ENCODE peak calls at places on chromosomes 2 and 18, in nine cellular contexts. J, N, O, K, V, L, Y, M and Q are unnamed samples. For H3K36me3, the result is how much of the 10 kb centered on the place peaks cover.

GRCh38 chr2:203873461-203873860 is 5.9 kb downstream of the CTLA4 start:
- DNase-seq in V (no peak), M (no peak), Y (no peak), J (no peak), K (no peak), O (no peak), N (no peak), L (no peak), Q (no peak)

GRCh38 chr18:52422985-52423601 is 83.1 kb downstream of the DCC start:
- DNase-seq in M (no peak), J (no peak), V (no peak), Y (peak), O (no peak), L (no peak), K (no peak), N (no peak), Q (no peak)

GRCh38 chr2:27727257-27727656 is 44.3 kb upstream of the MRPL33 start:
- DNase-seq in L (no peak), M (no peak), O (no peak), Y (no peak), V (no peak), J (no peak), K (no peak), N (no peak), Q (no peak)

GRCh38 chr18:29225351-29225750 is 1048.4 kb upstream of the CDH2 start:
- DNase-seq in O (no peak), J (no peak), L (no peak), Y (no peak), N (peak), V (no peak), K (no peak), M (no peak), Q (no peak)

GRCh38 chr2:58686757-58687156 is 445.6 kb upstream of the FANCL start:
- DNase-seq in L (no peak), V (no peak), K (no peak), O (no peak), J (no peak), Y (no peak), M (no peak), N (no peak), Q (no peak)

GRCh38 chr2:39484206-39484605 is 47.1 kb upstream of the MAP4K3 start:
- DNase-seq in L (no peak), K (no peak), O (no peak), N (no peak), M (peak), J (no peak), V (no peak), Y (no peak), Q (no peak)

GRCh38 chr2:78701546-78701945 is 324.0 kb upstream of the REG3G start:
- DNase-seq in K (no peak), V (no peak), L (no peak), O (no peak), J (no peak), M (no peak), N (no peak), Y (no peak), Q (no peak)

GRCh38 chr2:47581201-47581600 is 178.2 kb downstream of the MSH2 start:
- DNase-seq in V (no peak), O (no peak), Y (no peak), L (no peak), N (no peak), K (no peak), J (no peak), M (no peak), Q (no peak)

GRCh38 chr2:122033796-122034195 is 278.3 kb downstream of the TSN start:
- DNase-seq in M (no peak), L (no peak), J (no peak), V (no peak), N (no peak), O (no peak), K (no peak), Y (no peak), Q (no peak)

GRCh38 chr2:171307560-171307959 is 126.2 kb downstream of the METTL8 start:
- DNase-seq in J (no peak), L (no peak), M (peak), Y (no peak), K (no peak), O (no peak), V (no peak), N (no peak), Q (no peak)

GRCh38 chr2:216339456-216340279 is 32.6 kb downstream of the MARCHF4 start:
- DNase-seq in L (no peak), O (peak), Y (peak), N (peak), V (no peak), J (peak), M (peak), K (peak), Q (no peak)

GRCh38 chr18:39350916-39351315 is 1785.3 kb upstream of the CELF4 start:
- DNase-seq in Y (no peak), N (no peak), M (no peak), J (no peak), L (no peak), O (no peak), V (no peak), K (no peak), Q (no peak)

GRCh38 chr18:13300029-13300428 is 81.5 kb downstream of the LDLRAD4 start:
- DNase-seq in N (no peak), J (no peak), V (no peak), K (no peak), O (no peak), M (peak), Y (no peak), L (no peak), Q (no peak)

GRCh38 chr18:864872-865273 is 39.8 kb upstream of the ADCYAP1 start:
- DNase-seq in N (peak), J (peak), O (peak), K (peak), V (peak), L (peak), Y (peak), M (peak), Q (peak)

GRCh38 chr2:104406273-104406726 is 447.6 kb upstream of the POU3F3 start:
- DNase-seq in K (no peak), N (no peak), J (no peak), Y (no peak), L (no peak), M (no peak), O (no peak), V (no peak), Q (peak)

GRCh38 chr18:24869285-24869684 is 408.8 kb downstream of the HRH4 start:
- DNase-seq in M (no peak), V (no peak), O (no peak), J (no peak), N (no peak), Y (no peak), L (no peak), K (no peak), Q (no peak)

GRCh38 chr2:120677696-120678095 is 58.0 kb upstream of the GLI2 start:
- DNase-seq in V (no peak), O (no peak), M (no peak), K (no peak), Y (no peak), N (no peak), L (no peak), J (no peak), Q (no peak)

GRCh38 chr2:73172963-73173362 is 29.4 kb upstream of the NOTO start:
- DNase-seq in Y (no peak), L (no peak), K (no peak), J (no peak), M (no peak), V (no peak), N (peak), O (no peak), Q (no peak)

GRCh38 chr2:54318810-54319209 is 62.8 kb upstream of the TSPYL6 start:
- DNase-seq in K (peak), V (no peak), O (no peak), Y (no peak), L (no peak), J (no peak), M (no peak), N (no peak), Q (no peak)

GRCh38 chr2:97935719-97936161 is 60.0 kb downstream of the TMEM131 start:
- DNase-seq in O (peak), N (peak), K (no peak), M (peak), J (no peak), L (no peak), Y (peak), V (no peak), Q (no peak)

GRCh38 chr18:45951021-45951714 is 16.0 kb downstream of the EPG5 start:
- DNase-seq in K (no peak), N (peak), O (no peak), J (peak), Y (no peak), L (no peak), V (no peak), M (no peak), Q (no peak)
- H3K36me3 ChIP-seq in K (half or more), N (under half), O (half or more), J (under half), Y (under half), L (half or more), V (half or more), M (half or more), Q (under half)

GRCh38 chr18:48939368-48940097 is 11.2 kb downstream of the SMAD7 start:
- DNase-seq in O (no peak), Y (peak), M (no peak), V (no peak), K (peak), L (no peak), N (no peak), J (peak), Q (no peak)
- H3K36me3 ChIP-seq in O (under half), Y (under half), M (half or more), V (under half), K (under half), L (under half), N (under half), J (under half), Q (under half)

DNA sequence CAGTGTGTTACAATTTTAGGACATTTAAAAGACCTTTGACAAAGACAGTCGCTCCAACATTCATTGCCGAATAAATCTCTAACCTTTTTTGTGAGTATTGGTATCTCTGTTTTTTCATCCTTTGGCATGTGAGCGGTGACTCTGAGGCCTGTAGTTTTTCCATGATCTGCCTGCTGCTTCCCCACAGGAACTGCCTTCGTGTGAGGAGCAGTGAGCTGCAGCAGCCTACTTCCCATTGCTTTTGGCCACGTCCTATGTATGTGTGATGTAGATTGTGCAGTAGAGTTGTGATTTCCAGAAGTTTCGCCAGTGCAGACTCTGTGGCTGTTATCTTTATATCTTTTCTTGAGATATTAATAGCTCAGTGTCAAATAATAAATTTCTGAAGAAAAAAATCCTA is 79.8 kb downstream of the UGGT1 start:
- DNase-seq in Y (no peak), M (no peak), O (no peak), L (no peak), K (no peak), V (no peak), N (no peak), J (no peak), Q (no peak)
- H3K36me3 ChIP-seq in Y (half or more), M (half or more), O (half or more), L (under half), K (half or more), V (under half), N (under half), J (under half), Q (under half)

DNA sequence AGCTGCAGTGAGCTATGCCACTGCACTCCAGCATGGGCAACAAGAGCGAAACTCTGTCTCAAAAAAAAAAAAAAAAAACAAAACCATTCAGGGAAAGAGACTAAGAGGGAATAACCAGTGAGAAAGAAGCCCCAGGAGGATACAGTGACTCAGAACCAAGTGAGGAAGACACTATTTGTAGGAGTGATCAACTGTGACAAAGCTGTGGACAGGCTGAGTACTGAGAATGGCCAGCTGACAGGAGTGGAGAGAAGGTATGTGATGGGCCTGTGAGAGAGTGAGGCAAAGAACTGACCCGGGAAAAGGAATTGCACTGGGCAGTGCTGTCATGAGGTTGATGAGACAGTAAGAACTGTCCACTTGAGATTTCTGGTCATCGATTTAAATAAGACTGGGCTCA is 6.7 kb upstream of the LCT start:
- DNase-seq in Y (no peak), V (no peak), N (no peak), L (no peak), O (no peak), J (no peak), K (no peak), M (no peak), Q (no peak)
- H3K36me3 ChIP-seq in Y (half or more), V (under half), N (under half), L (under half), O (half or more), J (under half), K (under half), M (half or more), Q (half or more)

DNA sequence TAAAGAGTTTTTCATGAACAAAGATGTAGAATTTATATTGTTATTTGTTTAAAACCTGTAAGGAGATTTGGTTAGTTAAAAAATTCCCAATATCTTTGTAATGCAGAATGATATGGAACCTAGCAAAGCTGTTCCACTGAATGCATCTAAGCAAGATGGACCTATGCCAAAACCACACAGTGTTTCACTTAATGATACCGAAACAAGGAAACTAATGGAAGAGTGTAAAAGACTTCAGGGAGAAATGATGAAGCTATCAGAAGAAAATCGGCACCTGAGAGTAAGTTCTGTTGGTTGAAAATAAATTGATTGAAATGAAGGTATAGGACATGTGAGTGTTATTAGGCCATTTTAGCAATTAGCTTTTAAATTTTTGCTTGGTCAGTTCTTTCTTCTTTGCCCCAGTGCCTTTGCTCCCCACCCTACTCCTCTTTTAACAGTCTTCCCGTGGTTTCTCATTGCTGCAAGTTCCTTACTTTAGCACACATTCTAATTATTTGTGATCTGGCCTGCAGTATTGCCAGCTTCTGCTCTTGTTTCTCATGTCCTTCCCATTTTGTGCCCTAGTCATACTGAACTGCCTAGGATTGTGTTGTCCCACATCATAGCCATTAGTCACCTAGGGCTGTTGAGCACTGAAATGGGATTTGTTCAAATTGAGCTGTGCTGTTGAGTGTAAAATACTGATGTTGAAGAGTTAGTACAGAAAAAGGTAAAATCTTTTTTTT is 36.6 kb downstream of the VAPA start:
- DNase-seq in L (no peak), J (no peak), M (no peak), V (no peak), N (peak), Y (no peak), O (no peak), K (no peak), Q (no peak)
- H3K36me3 ChIP-seq in L (under half), J (under half), M (half or more), V (under half), N (under half), Y (under half), O (half or more), K (half or more), Q (under half)